ENCODE peak calls at places on chromosomes 5 and 9, in ten cellular contexts. P, K, Q, V, U, Z, R, E, X and L are unnamed samples.

GRCh38 chr5:112202694-112203093 is 216.4 kb downstream of the EPB41L4A start:
- DNase-seq in P (no peak), K (no peak), Q (no peak), V (no peak), U (peak), Z (no peak), R (no peak), E (no peak), X (no peak), L (no peak)

GRCh38 chr9:128550226-128550625 is 2.2 kb upstream of the SPTAN1 start:
- DNase-seq in P (no peak), K (no peak), Q (peak), V (no peak), U (no peak), Z (no peak), R (peak), E (no peak), X (no peak), L (no peak)

GRCh38 chr9:132372177-132373095 is 17.6 kb upstream of the SETX start:
- DNase-seq in P (no peak), K (no peak), Q (no peak), V (no peak), U (no peak), Z (no peak), R (no peak), E (peak), X (no peak), L (peak)

GRCh38 chr9:109497193-109498165 is 628 bp downstream of the PTPN3 start:
- DNase-seq in P (no peak), K (no peak), Q (no peak), V (no peak), U (peak), Z (no peak), R (no peak), E (no peak), X (no peak), L (no peak)

GRCh38 chr5:33346534-33346933 is 94.2 kb upstream of the TARS1 start:
- DNase-seq in P (no peak), K (no peak), Q (no peak), V (no peak), U (no peak), Z (no peak), R (no peak), E (no peak), X (no peak), L (no peak)

GRCh38 chr5:14700478-14701436 is 36.2 kb downstream of the OTULIN start:
- DNase-seq in P (no peak), K (no peak), Q (no peak), V (no peak), U (no peak), Z (no peak), R (no peak), E (no peak), X (no peak), L (no peak)

GRCh38 chr9:23492126-23493002 is 333.7 kb downstream of the ELAVL2 start:
- DNase-seq in P (peak), K (peak), Q (no peak), V (no peak), U (peak), Z (no peak), R (no peak), E (no peak), X (peak), L (no peak)

GRCh38 chr5:151406322-151406947 is 41.0 kb upstream of the SLC36A1 start:
- DNase-seq in P (no peak), K (no peak), Q (no peak), V (no peak), U (no peak), Z (no peak), R (no peak), E (no peak), X (peak), L (no peak)

GRCh38 chr5:160751297-160751696 is 100.7 kb downstream of the ATP10B start:
- DNase-seq in P (no peak), K (no peak), Q (no peak), V (no peak), U (no peak), Z (no peak), R (no peak), E (no peak), X (no peak), L (no peak)

GRCh38 chr5:94691947-94692346 is 73.5 kb downstream of the SLF1 start:
- DNase-seq in P (peak), K (peak), Q (no peak), V (no peak), U (peak), Z (peak), R (no peak), E (no peak), X (no peak), L (no peak)